ENCODE peak calls at places on chromosome 10, in seven cellular contexts. R is hippocampal formation; Z is naive thymus-derived CD8-positive, alpha-beta T cell; S is NAMALWA; I is AG09309; A is substantia nigra; B is HEK293T. P is an unnamed sample.

GRCh38 chr10:17387861-17388503 is 66.4 kb downstream of the ST8SIA6 start:
- DNase-seq in R (no peak), S (no peak), B (no peak), I (no peak), Z (no peak), A (no peak), P (no peak)

GRCh38 chr10:72315611-72316385 is 38.9 kb downstream of the DNAJB12 start:
- DNase-seq in R (no peak), Z (no peak), B (no peak), I (peak), A (no peak), S (no peak), P (no peak)

GRCh38 chr10:74153123-74153522 is 2.1 kb downstream of the ADK start:
- DNase-seq in Z (no peak), B (no peak), R (no peak), I (no peak), S (peak), A (no peak), P (no peak)

GRCh38 chr10:48455055-48455391 is 148.5 kb downstream of the MAPK8 start:
- DNase-seq in R (no peak), A (no peak), B (no peak), Z (no peak), S (no peak), I (no peak), P (peak)

GRCh38 chr10:5525581-5526271 is 965 bp downstream of the CALML3 start:
- DNase-seq in I (peak), S (no peak), R (no peak), A (no peak), B (no peak), Z (no peak), P (peak)

GRCh38 chr10:62422068-62422590 is 48.0 kb downstream of the ZNF365 start:
- DNase-seq in A (no peak), S (no peak), Z (no peak), I (peak), B (no peak), R (no peak), P (no peak)

GRCh38 chr10:89531359-89531758 is 4.0 kb downstream of the SLC16A12 start:
- DNase-seq in B (no peak), R (no peak), S (no peak), Z (no peak), A (no peak), I (no peak), P (no peak)

GRCh38 chr10:61620511-61620910 is 42.2 kb upstream of the CABCOCO1 start:
- DNase-seq in S (no peak), A (no peak), R (no peak), I (no peak), B (no peak), Z (no peak), P (no peak)